ENCODE peak calls at places on chromosomes 16 and 17, in ten cellular contexts. One of them, this sample, is unnamed.

GRCh38 chr17:66963521-66964082 is 905 bp upstream of the CACNG4 start:
- DNase-seq in uterus: no peak
- DNase-seq in GM20000: no peak
- DNase-seq in cardiac fibroblast: no peak
- DNase-seq in A549: no peak
- DNase-seq in ascending aorta: no peak
- DNase-seq in GM06990: no peak
- DNase-seq in HFF-Myc: no peak
- DNase-seq in hepatocyte: no peak
- DNase-seq in MCF 10A: no peak
- DNase-seq in this sample: no peak

GRCh38 chr17:49866882-49867413 is 19.1 kb upstream of the TAC4 start:
- DNase-seq in GM06990: no peak
- DNase-seq in HFF-Myc: no peak
- DNase-seq in GM20000: no peak
- DNase-seq in cardiac fibroblast: no peak
- DNase-seq in hepatocyte: no peak
- DNase-seq in MCF 10A: no peak
- DNase-seq in uterus: no peak
- DNase-seq in ascending aorta: no peak
- DNase-seq in A549: no peak
- DNase-seq in this sample: no peak

GRCh38 chr17:32625971-32626370 is 139.2 kb downstream of the CDK5R1 start:
- DNase-seq in HFF-Myc: no peak
- DNase-seq in A549: no peak
- DNase-seq in cardiac fibroblast: no peak
- DNase-seq in GM20000: no peak
- DNase-seq in uterus: no peak
- DNase-seq in hepatocyte: no peak
- DNase-seq in GM06990: no peak
- DNase-seq in MCF 10A: no peak
- DNase-seq in ascending aorta: no peak
- DNase-seq in this sample: no peak

GRCh38 chr17:75116681-75117080 is 6.9 kb downstream of the ARMC7 start:
- DNase-seq in hepatocyte: no peak
- DNase-seq in GM20000: no peak
- DNase-seq in uterus: no peak
- DNase-seq in A549: no peak
- DNase-seq in MCF 10A: no peak
- DNase-seq in GM06990: no peak
- DNase-seq in ascending aorta: no peak
- DNase-seq in HFF-Myc: no peak
- DNase-seq in cardiac fibroblast: no peak
- DNase-seq in this sample: no peak

GRCh38 chr16:27177031-27177774 is 26.1 kb upstream of the KDM8 start:
- DNase-seq in GM20000: no peak
- DNase-seq in HFF-Myc: peak
- DNase-seq in GM06990: no peak
- DNase-seq in MCF 10A: no peak
- DNase-seq in hepatocyte: no peak
- DNase-seq in A549: peak
- DNase-seq in uterus: no peak
- DNase-seq in ascending aorta: no peak
- DNase-seq in cardiac fibroblast: peak
- DNase-seq in this sample: no peak

GRCh38 chr17:58525239-58525638 is 10.8 kb upstream of the MTMR4 start:
- DNase-seq in GM06990: no peak
- DNase-seq in uterus: peak
- DNase-seq in HFF-Myc: no peak
- DNase-seq in hepatocyte: peak
- DNase-seq in MCF 10A: peak
- DNase-seq in ascending aorta: no peak
- DNase-seq in cardiac fibroblast: peak
- DNase-seq in A549: no peak
- DNase-seq in GM20000: no peak
- DNase-seq in this sample: no peak

GRCh38 chr16:55272787-55273186 is 51.2 kb upstream of the IRX6 start:
- DNase-seq in HFF-Myc: no peak
- DNase-seq in GM06990: no peak
- DNase-seq in hepatocyte: no peak
- DNase-seq in A549: no peak
- DNase-seq in uterus: no peak
- DNase-seq in GM20000: no peak
- DNase-seq in ascending aorta: no peak
- DNase-seq in cardiac fibroblast: no peak
- DNase-seq in MCF 10A: no peak
- DNase-seq in this sample: no peak

GRCh38 chr17:67628580-67629013 is 89.1 kb upstream of the NOL11 start:
- DNase-seq in uterus: no peak
- DNase-seq in GM06990: peak
- DNase-seq in hepatocyte: no peak
- DNase-seq in A549: peak
- DNase-seq in cardiac fibroblast: no peak
- DNase-seq in HFF-Myc: no peak
- DNase-seq in MCF 10A: peak
- DNase-seq in ascending aorta: no peak
- DNase-seq in GM20000: peak
- DNase-seq in this sample: no peak

GRCh38 chr17:51166198-51166986 is at the start of gene NME2:
- DNase-seq in GM06990: peak
- DNase-seq in cardiac fibroblast: peak
- DNase-seq in uterus: peak
- DNase-seq in ascending aorta: peak
- DNase-seq in HFF-Myc: peak
- DNase-seq in MCF 10A: peak
- DNase-seq in hepatocyte: peak
- DNase-seq in A549: peak
- DNase-seq in GM20000: peak
- DNase-seq in this sample: peak
- TF ChIP-seq CTCF in GM06990: no peak
- TF ChIP-seq CTCF in cardiac fibroblast: no peak
- TF ChIP-seq CTCF in uterus: no peak
- TF ChIP-seq CTCF in ascending aorta: no peak
- TF ChIP-seq CTCF in HFF-Myc: no peak
- TF ChIP-seq CTCF in MCF 10A: no peak
- TF ChIP-seq CTCF in hepatocyte: no peak
- TF ChIP-seq CTCF in A549: no peak
- TF ChIP-seq CTCF in GM20000: peak
- TF ChIP-seq CTCF in this sample: no peak

DNA sequence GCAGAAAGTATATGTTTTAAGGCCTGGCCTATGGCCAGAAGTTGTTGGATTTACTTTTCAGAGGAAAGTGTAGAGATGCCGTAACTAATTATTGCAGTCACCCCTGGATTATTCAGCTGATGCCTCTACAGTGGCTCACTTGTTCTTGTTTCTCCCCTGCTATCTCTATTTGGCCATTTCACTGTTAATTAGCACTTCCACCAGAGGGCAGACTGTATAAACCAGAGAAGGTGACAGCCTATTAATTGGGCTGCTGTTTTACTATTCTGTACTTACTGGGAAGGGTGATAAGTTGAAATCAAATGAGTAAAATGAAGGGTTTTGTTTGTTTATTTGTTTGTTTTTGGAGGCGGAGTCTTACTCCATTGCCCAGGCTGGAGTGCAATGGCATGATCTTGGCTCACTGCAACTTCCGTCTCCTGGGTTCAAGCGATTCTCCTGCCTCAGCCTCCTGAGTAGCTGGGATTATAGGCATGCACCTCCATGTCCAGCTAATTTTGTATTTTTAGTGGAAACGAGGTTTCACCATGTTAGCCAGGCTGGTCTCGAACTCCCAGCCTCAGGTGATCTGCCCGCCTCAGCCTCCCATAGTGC is 66.0 kb downstream of the CDK12 start:
- DNase-seq in HFF-Myc: no peak
- DNase-seq in A549: peak
- DNase-seq in ascending aorta: no peak
- DNase-seq in GM20000: no peak
- DNase-seq in MCF 10A: peak
- DNase-seq in hepatocyte: no peak
- DNase-seq in GM06990: peak
- DNase-seq in cardiac fibroblast: peak
- DNase-seq in uterus: no peak
- DNase-seq in this sample: no peak
- TF ChIP-seq CTCF in HFF-Myc: peak
- TF ChIP-seq CTCF in A549: peak
- TF ChIP-seq CTCF in ascending aorta: no peak
- TF ChIP-seq CTCF in GM20000: peak
- TF ChIP-seq CTCF in MCF 10A: peak
- TF ChIP-seq CTCF in hepatocyte: peak
- TF ChIP-seq CTCF in GM06990: peak
- TF ChIP-seq CTCF in cardiac fibroblast: peak
- TF ChIP-seq CTCF in uterus: no peak
- TF ChIP-seq CTCF in this sample: peak

DNA sequence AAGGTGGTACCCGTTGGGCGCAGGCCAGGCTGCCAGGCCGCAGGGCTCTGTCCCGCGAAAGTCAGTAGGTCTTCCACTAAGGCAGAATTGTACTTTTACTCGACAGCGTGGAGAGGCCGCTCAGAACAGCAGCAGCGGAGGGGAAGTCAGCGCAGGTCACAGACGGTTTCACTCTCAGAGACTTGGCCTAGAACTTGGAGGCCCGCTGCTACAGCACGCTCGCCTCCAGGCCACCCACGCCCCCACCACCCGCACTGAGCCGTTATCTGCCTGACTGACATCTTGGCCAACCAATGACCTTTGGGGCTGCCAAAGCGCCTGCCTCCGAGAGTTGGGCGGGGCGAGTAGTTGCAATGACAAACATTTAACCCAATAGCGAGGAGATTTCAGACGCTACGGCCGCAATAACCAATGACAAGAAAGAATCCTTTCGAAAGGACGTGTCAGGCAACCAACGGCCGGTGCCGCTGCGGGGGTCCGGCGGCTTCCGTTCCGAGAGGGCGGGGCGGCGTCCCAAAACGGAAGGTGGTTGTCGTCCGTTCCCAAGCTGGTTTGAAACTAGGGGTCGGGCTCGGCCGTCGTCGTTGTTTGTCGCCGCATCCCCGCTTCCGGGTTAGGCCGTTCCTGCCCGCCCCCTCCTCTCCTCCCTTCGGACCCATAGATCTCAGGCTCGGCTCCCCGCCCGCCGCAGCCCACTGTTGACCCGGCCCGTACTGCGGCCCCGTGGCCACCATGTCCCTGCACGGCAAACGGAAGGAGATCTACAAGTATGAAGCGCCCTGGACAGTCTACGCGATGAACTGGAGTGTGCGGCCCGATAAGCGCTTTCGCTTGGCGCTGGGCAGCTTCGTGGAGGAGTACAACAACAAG is at the start of gene DCAF7:
- DNase-seq in GM20000: peak
- DNase-seq in cardiac fibroblast: peak
- DNase-seq in uterus: peak
- DNase-seq in A549: peak
- DNase-seq in HFF-Myc: peak
- DNase-seq in GM06990: peak
- DNase-seq in MCF 10A: peak
- DNase-seq in hepatocyte: peak
- DNase-seq in ascending aorta: peak
- DNase-seq in this sample: peak
- TF ChIP-seq CTCF in GM20000: no peak
- TF ChIP-seq CTCF in cardiac fibroblast: no peak
- TF ChIP-seq CTCF in uterus: no peak
- TF ChIP-seq CTCF in A549: no peak
- TF ChIP-seq CTCF in HFF-Myc: no peak
- TF ChIP-seq CTCF in GM06990: no peak
- TF ChIP-seq CTCF in MCF 10A: no peak
- TF ChIP-seq CTCF in hepatocyte: no peak
- TF ChIP-seq CTCF in ascending aorta: no peak
- TF ChIP-seq CTCF in this sample: no peak

DNA sequence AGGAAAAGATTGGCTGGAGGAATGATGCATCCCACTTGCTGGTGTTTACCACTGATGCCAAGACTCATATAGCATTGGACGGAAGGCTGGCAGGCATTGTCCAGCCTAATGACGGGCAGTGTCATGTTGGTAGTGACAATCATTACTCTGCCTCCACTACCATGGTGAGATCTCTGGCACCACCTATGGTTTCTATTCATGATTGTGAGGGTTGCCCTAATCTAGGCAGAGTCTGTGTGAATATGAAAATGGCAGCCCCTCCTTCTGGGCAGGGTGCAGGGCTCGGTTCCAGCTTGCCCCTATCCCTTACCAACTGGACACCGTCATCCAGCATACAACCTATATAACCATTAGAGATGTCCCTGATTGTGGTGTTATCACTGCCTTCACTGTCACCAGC is 33.4 kb downstream of the ITGB3 start:
- DNase-seq in cardiac fibroblast: no peak
- DNase-seq in ascending aorta: no peak
- DNase-seq in HFF-Myc: no peak
- DNase-seq in uterus: no peak
- DNase-seq in GM20000: no peak
- DNase-seq in hepatocyte: no peak
- DNase-seq in GM06990: no peak
- DNase-seq in MCF 10A: no peak
- DNase-seq in A549: no peak
- DNase-seq in this sample: no peak
- TF ChIP-seq CTCF in cardiac fibroblast: no peak
- TF ChIP-seq CTCF in ascending aorta: no peak
- TF ChIP-seq CTCF in HFF-Myc: no peak
- TF ChIP-seq CTCF in uterus: no peak
- TF ChIP-seq CTCF in GM20000: no peak
- TF ChIP-seq CTCF in hepatocyte: no peak
- TF ChIP-seq CTCF in GM06990: peak
- TF ChIP-seq CTCF in MCF 10A: no peak
- TF ChIP-seq CTCF in A549: no peak
- TF ChIP-seq CTCF in this sample: no peak

This sample was measured in progenitor cell of endocrine pancreas.